ENCODE peak calls at places on chromosomes 5 and 9, in ten cellular contexts. One of them, this sample, is unnamed.

GRCh38 chr5:149367249-149367971 is 9.6 kb downstream of the PCYOX1L start:
- DNase-seq in aorta: peak; percentile 76
- DNase-seq in HCT116: peak; percentile 79
- DNase-seq in CD8-positive, alpha-beta T cell: peak; percentile 61
- DNase-seq in neuronal stem cell: peak; percentile 81
- DNase-seq in colonic mucosa: peak; percentile 74
- DNase-seq in ascending aorta: peak; percentile 86
- DNase-seq in mesendoderm: peak; percentile 94
- DNase-seq in left ventricle myocardium inferior: no peak
- DNase-seq in IMR-90: peak; percentile 70
- DNase-seq in this sample: peak; percentile 47

GRCh38 chr9:123757960-123758359 is 172.0 kb downstream of the DENND1A start:
- DNase-seq in CD8-positive, alpha-beta T cell: no peak
- DNase-seq in mesendoderm: no peak
- DNase-seq in neuronal stem cell: no peak
- DNase-seq in aorta: no peak
- DNase-seq in IMR-90: no peak
- DNase-seq in ascending aorta: no peak
- DNase-seq in HCT116: no peak
- DNase-seq in colonic mucosa: no peak
- DNase-seq in left ventricle myocardium inferior: no peak
- DNase-seq in this sample: no peak

GRCh38 chr9:86034863-86035734 is 64.3 kb downstream of the GOLM1 start:
- DNase-seq in HCT116: peak; percentile 29
- DNase-seq in mesendoderm: peak; percentile 77
- DNase-seq in colonic mucosa: peak; percentile 50
- DNase-seq in left ventricle myocardium inferior: no peak
- DNase-seq in IMR-90: peak; percentile 40
- DNase-seq in neuronal stem cell: no peak
- DNase-seq in CD8-positive, alpha-beta T cell: no peak
- DNase-seq in ascending aorta: no peak
- DNase-seq in aorta: no peak
- DNase-seq in this sample: no peak

GRCh38 chr9:20592673-20593072 is 29.6 kb downstream of the MLLT3 start:
- DNase-seq in CD8-positive, alpha-beta T cell: no peak
- DNase-seq in left ventricle myocardium inferior: no peak
- DNase-seq in HCT116: no peak
- DNase-seq in ascending aorta: no peak
- DNase-seq in mesendoderm: no peak
- DNase-seq in neuronal stem cell: no peak
- DNase-seq in colonic mucosa: no peak
- DNase-seq in IMR-90: peak; percentile 52
- DNase-seq in aorta: no peak
- DNase-seq in this sample: no peak

GRCh38 chr9:22211588-22212360 is 202.7 kb upstream of the CDKN2B start:
- DNase-seq in aorta: no peak
- DNase-seq in HCT116: peak; percentile 79
- DNase-seq in CD8-positive, alpha-beta T cell: no peak
- DNase-seq in colonic mucosa: no peak
- DNase-seq in IMR-90: peak; percentile 93
- DNase-seq in ascending aorta: no peak
- DNase-seq in neuronal stem cell: no peak
- DNase-seq in mesendoderm: no peak
- DNase-seq in left ventricle myocardium inferior: no peak
- DNase-seq in this sample: no peak

GRCh38 chr5:42982107-42982622 is 58.0 kb downstream of the ANXA2R start:
- DNase-seq in neuronal stem cell: no peak
- DNase-seq in IMR-90: no peak
- DNase-seq in aorta: no peak
- DNase-seq in ascending aorta: no peak
- DNase-seq in mesendoderm: peak; percentile 48
- DNase-seq in colonic mucosa: no peak
- DNase-seq in CD8-positive, alpha-beta T cell: no peak
- DNase-seq in left ventricle myocardium inferior: no peak
- DNase-seq in HCT116: no peak
- DNase-seq in this sample: no peak

GRCh38 chr5:149646564-149646963 is 65.3 kb downstream of the ARHGEF37 start:
- DNase-seq in CD8-positive, alpha-beta T cell: peak; percentile 68
- DNase-seq in aorta: no peak
- DNase-seq in left ventricle myocardium inferior: no peak
- DNase-seq in ascending aorta: peak; percentile 33
- DNase-seq in HCT116: no peak
- DNase-seq in IMR-90: peak; percentile 21
- DNase-seq in colonic mucosa: no peak
- DNase-seq in neuronal stem cell: no peak
- DNase-seq in mesendoderm: no peak
- DNase-seq in this sample: peak; percentile 13

GRCh38 chr5:68395844-68396523 is 180.4 kb downstream of the PIK3R1 start:
- DNase-seq in IMR-90: no peak
- DNase-seq in mesendoderm: no peak
- DNase-seq in neuronal stem cell: no peak
- DNase-seq in HCT116: no peak
- DNase-seq in CD8-positive, alpha-beta T cell: no peak
- DNase-seq in colonic mucosa: peak; percentile 67
- DNase-seq in ascending aorta: no peak
- DNase-seq in left ventricle myocardium inferior: no peak
- DNase-seq in aorta: no peak
- DNase-seq in this sample: no peak

GRCh38 chr5:101424530-101425175 is 521.6 kb upstream of the ST8SIA4 start:
- DNase-seq in HCT116: peak; percentile 10
- DNase-seq in left ventricle myocardium inferior: no peak
- DNase-seq in ascending aorta: no peak
- DNase-seq in aorta: no peak
- DNase-seq in colonic mucosa: no peak
- DNase-seq in neuronal stem cell: no peak
- DNase-seq in mesendoderm: no peak
- DNase-seq in CD8-positive, alpha-beta T cell: no peak
- DNase-seq in IMR-90: peak; percentile 73
- DNase-seq in this sample: no peak

GRCh38 chr9:26158631-26159150 is 480.4 kb upstream of the TUSC1 start:
- DNase-seq in left ventricle myocardium inferior: no peak
- DNase-seq in CD8-positive, alpha-beta T cell: no peak
- DNase-seq in colonic mucosa: no peak
- DNase-seq in aorta: no peak
- DNase-seq in mesendoderm: no peak
- DNase-seq in neuronal stem cell: no peak
- DNase-seq in ascending aorta: no peak
- DNase-seq in HCT116: no peak
- DNase-seq in IMR-90: no peak
- DNase-seq in this sample: no peak

GRCh38 chr9:19127881-19128719 is 808 bp upstream of the PLIN2 start:
- DNase-seq in colonic mucosa: peak; percentile 50
- DNase-seq in ascending aorta: peak; percentile 72
- DNase-seq in CD8-positive, alpha-beta T cell: peak; percentile 39
- DNase-seq in mesendoderm: peak; percentile 63
- DNase-seq in HCT116: no peak
- DNase-seq in IMR-90: no peak
- DNase-seq in neuronal stem cell: peak; percentile 38
- DNase-seq in aorta: peak; percentile 62
- DNase-seq in left ventricle myocardium inferior: peak; percentile 37
- DNase-seq in this sample: peak; percentile 32

DNA sequence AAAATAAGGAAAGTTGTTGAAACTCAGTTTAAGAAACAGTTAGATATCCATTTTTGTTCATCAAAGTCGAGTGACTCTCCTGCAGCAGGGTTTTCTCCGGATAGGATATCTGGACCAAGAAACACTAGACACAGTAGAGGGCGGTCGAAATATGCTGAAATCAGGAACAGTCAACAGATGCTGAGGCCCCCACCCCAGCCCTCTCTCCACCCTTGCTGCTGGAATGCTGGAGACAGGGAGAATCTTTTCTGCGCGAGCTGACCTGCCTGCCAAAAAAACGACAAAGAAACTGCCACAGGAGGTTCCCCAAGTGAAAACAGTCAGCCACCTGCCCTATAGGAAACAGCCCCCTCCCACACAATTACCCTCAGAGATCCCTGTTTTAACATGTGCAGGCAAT is 4.3 kb upstream of the IL13 start:
- DNase-seq in IMR-90: no peak
- DNase-seq in HCT116: no peak
- DNase-seq in mesendoderm: no peak
- DNase-seq in CD8-positive, alpha-beta T cell: no peak
- DNase-seq in colonic mucosa: no peak
- DNase-seq in left ventricle myocardium inferior: no peak
- DNase-seq in aorta: no peak
- DNase-seq in neuronal stem cell: no peak
- DNase-seq in ascending aorta: peak; percentile 16
- DNase-seq in this sample: no peak
- H3K27me3 ChIP-seq in IMR-90: peaks cover 11% of the 10 kb centered on the region
- H3K27me3 ChIP-seq in HCT116: no peaks in the 10 kb centered on the region
- H3K27me3 ChIP-seq in mesendoderm: peaks cover 6% of the 10 kb centered on the region
- H3K27me3 ChIP-seq in CD8-positive, alpha-beta T cell: peaks cover 11% of the 10 kb centered on the region
- H3K27me3 ChIP-seq in colonic mucosa: peaks cover 18% of the 10 kb centered on the region
- H3K27me3 ChIP-seq in left ventricle myocardium inferior: peaks cover 52% of the 10 kb centered on the region
- H3K27me3 ChIP-seq in aorta: no peaks in the 10 kb centered on the region
- H3K27me3 ChIP-seq in neuronal stem cell: peaks cover 57% of the 10 kb centered on the region
- H3K27me3 ChIP-seq in ascending aorta: no peaks in the 10 kb centered on the region
- H3K27me3 ChIP-seq in this sample: peaks cover 38% of the 10 kb centered on the region

DNA sequence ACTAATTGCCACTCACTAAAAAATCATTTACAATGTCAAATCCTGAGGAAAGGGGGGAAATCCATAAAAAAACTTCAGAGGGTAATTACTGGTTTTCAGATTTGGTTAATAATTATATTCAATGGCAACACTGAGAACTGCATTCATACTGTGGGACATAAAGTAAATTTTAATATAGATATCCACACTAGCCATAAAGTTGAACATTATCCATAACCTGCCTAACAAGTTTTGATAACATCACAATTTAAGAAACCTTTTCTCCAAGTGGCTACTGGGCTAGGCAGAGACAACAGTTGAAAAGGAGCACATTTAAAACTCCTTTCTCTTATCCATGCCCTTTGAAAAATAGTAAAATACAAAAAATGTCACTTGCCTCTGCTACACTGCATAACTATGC is 15.8 kb downstream of the PLPP1 start:
- DNase-seq in HCT116: no peak
- DNase-seq in IMR-90: no peak
- DNase-seq in ascending aorta: no peak
- DNase-seq in colonic mucosa: no peak
- DNase-seq in mesendoderm: no peak
- DNase-seq in neuronal stem cell: no peak
- DNase-seq in left ventricle myocardium inferior: no peak
- DNase-seq in aorta: no peak
- DNase-seq in CD8-positive, alpha-beta T cell: no peak
- DNase-seq in this sample: no peak
- H3K27me3 ChIP-seq in HCT116: no peaks in the 10 kb centered on the region
- H3K27me3 ChIP-seq in IMR-90: no peaks in the 10 kb centered on the region
- H3K27me3 ChIP-seq in ascending aorta: no peaks in the 10 kb centered on the region
- H3K27me3 ChIP-seq in colonic mucosa: no peaks in the 10 kb centered on the region
- H3K27me3 ChIP-seq in mesendoderm: no peaks in the 10 kb centered on the region
- H3K27me3 ChIP-seq in neuronal stem cell: no peaks in the 10 kb centered on the region
- H3K27me3 ChIP-seq in left ventricle myocardium inferior: no peaks in the 10 kb centered on the region
- H3K27me3 ChIP-seq in aorta: no peaks in the 10 kb centered on the region
- H3K27me3 ChIP-seq in CD8-positive, alpha-beta T cell: no peaks in the 10 kb centered on the region
- H3K27me3 ChIP-seq in this sample: no peaks in the 10 kb centered on the region

GRCh38 chr9:107870927-107871720 is 381.6 kb upstream of the KLF4 start:
- DNase-seq in HCT116: no peak
- DNase-seq in IMR-90: no peak
- DNase-seq in colonic mucosa: no peak
- DNase-seq in CD8-positive, alpha-beta T cell: no peak
- DNase-seq in aorta: no peak
- DNase-seq in neuronal stem cell: no peak
- DNase-seq in left ventricle myocardium inferior: no peak
- DNase-seq in mesendoderm: no peak
- DNase-seq in ascending aorta: no peak
- DNase-seq in this sample: no peak

GRCh38 chr9:107868166-107868565 is 378.6 kb upstream of the KLF4 start:
- DNase-seq in aorta: no peak
- DNase-seq in IMR-90: no peak
- DNase-seq in mesendoderm: no peak
- DNase-seq in CD8-positive, alpha-beta T cell: no peak
- DNase-seq in HCT116: no peak
- DNase-seq in left ventricle myocardium inferior: no peak
- DNase-seq in colonic mucosa: no peak
- DNase-seq in ascending aorta: no peak
- DNase-seq in neuronal stem cell: no peak
- DNase-seq in this sample: no peak

GRCh38 chr9:107867738-107868137 is 378.2 kb upstream of the KLF4 start:
- DNase-seq in neuronal stem cell: no peak
- DNase-seq in ascending aorta: no peak
- DNase-seq in CD8-positive, alpha-beta T cell: no peak
- DNase-seq in colonic mucosa: no peak
- DNase-seq in HCT116: no peak
- DNase-seq in aorta: no peak
- DNase-seq in left ventricle myocardium inferior: no peak
- DNase-seq in IMR-90: no peak
- DNase-seq in mesendoderm: no peak
- DNase-seq in this sample: no peak

GRCh38 chr9:107870221-107870620 is 380.7 kb upstream of the KLF4 start:
- DNase-seq in CD8-positive, alpha-beta T cell: no peak
- DNase-seq in neuronal stem cell: no peak
- DNase-seq in IMR-90: no peak
- DNase-seq in HCT116: no peak
- DNase-seq in aorta: no peak
- DNase-seq in mesendoderm: no peak
- DNase-seq in left ventricle myocardium inferior: no peak
- DNase-seq in ascending aorta: no peak
- DNase-seq in colonic mucosa: no peak
- DNase-seq in this sample: no peak

DNA sequence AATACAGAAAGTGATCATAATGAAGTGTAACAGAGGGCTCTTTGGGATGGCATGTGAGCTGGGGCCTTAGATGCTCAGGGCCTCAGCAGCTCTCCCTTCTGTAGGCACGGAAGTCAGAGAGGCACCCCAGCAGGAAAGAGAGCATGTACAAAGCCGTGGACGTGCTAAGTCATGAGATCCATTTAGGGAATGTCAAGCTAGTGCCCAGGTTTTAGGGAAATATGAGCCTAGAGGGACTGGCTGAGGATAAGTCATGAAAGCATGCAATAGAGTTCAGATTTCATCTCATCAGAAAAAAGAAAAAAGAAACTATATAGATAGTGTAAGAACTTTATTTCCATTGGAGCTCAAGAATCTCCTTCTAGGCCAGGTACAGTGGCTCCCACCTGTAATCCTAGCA is 379.5 kb upstream of the KLF4 start:
- DNase-seq in IMR-90: no peak
- DNase-seq in mesendoderm: no peak
- DNase-seq in ascending aorta: no peak
- DNase-seq in HCT116: no peak
- DNase-seq in neuronal stem cell: no peak
- DNase-seq in aorta: no peak
- DNase-seq in left ventricle myocardium inferior: no peak
- DNase-seq in CD8-positive, alpha-beta T cell: no peak
- DNase-seq in colonic mucosa: no peak
- DNase-seq in this sample: no peak
- H3K27me3 ChIP-seq in IMR-90: no peaks in the 10 kb centered on the region
- H3K27me3 ChIP-seq in mesendoderm: no peaks in the 10 kb centered on the region
- H3K27me3 ChIP-seq in ascending aorta: no peaks in the 10 kb centered on the region
- H3K27me3 ChIP-seq in HCT116: no peaks in the 10 kb centered on the region
- H3K27me3 ChIP-seq in neuronal stem cell: no peaks in the 10 kb centered on the region
- H3K27me3 ChIP-seq in aorta: no peaks in the 10 kb centered on the region
- H3K27me3 ChIP-seq in left ventricle myocardium inferior: no peaks in the 10 kb centered on the region
- H3K27me3 ChIP-seq in CD8-positive, alpha-beta T cell: no peaks in the 10 kb centered on the region
- H3K27me3 ChIP-seq in colonic mucosa: no peaks in the 10 kb centered on the region
- H3K27me3 ChIP-seq in this sample: no peaks in the 10 kb centered on the region

DNA sequence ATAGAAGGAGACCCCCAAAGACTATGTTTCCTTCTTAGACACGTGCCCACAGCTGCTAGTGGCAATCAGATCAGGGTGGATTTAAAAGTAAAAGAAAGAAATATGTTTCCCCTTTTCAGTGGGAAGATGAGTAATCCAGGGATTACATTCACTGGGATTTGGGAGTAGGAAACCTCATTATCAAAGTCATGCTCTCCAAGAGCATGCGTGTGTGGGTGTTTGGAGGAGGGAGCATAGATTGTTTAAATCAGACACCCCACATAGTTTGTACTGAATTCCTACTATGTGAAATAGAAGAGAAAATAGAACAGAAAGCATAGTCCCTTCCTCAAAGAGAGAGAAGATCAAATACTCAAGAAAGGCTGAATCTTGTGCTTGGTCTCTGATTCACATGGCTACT is 65.5 kb upstream of the TBCA start:
- DNase-seq in neuronal stem cell: no peak
- DNase-seq in left ventricle myocardium inferior: no peak
- DNase-seq in mesendoderm: no peak
- DNase-seq in HCT116: no peak
- DNase-seq in colonic mucosa: no peak
- DNase-seq in aorta: no peak
- DNase-seq in CD8-positive, alpha-beta T cell: no peak
- DNase-seq in ascending aorta: no peak
- DNase-seq in IMR-90: no peak
- DNase-seq in this sample: no peak
- H3K27me3 ChIP-seq in neuronal stem cell: peaks cover 93% of the 10 kb centered on the region
- H3K27me3 ChIP-seq in left ventricle myocardium inferior: peaks cover 27% of the 10 kb centered on the region
- H3K27me3 ChIP-seq in mesendoderm: peaks cover 37% of the 10 kb centered on the region
- H3K27me3 ChIP-seq in HCT116: no peaks in the 10 kb centered on the region
- H3K27me3 ChIP-seq in colonic mucosa: peaks cover 24% of the 10 kb centered on the region
- H3K27me3 ChIP-seq in aorta: no peaks in the 10 kb centered on the region
- H3K27me3 ChIP-seq in CD8-positive, alpha-beta T cell: peaks cover 9% of the 10 kb centered on the region
- H3K27me3 ChIP-seq in ascending aorta: no peaks in the 10 kb centered on the region
- H3K27me3 ChIP-seq in IMR-90: peaks cover 32% of the 10 kb centered on the region
- H3K27me3 ChIP-seq in this sample: peaks cover 23% of the 10 kb centered on the region